ENCODE peak calls at places on chromosomes 7 and 10, in four cellular contexts. Y is psoas muscle, S is PC-9, T is GM23338. C is an unnamed sample.

GRCh38 chr7:100965723-100966541 is 3.4 kb upstream of the MUC12 start:
- DNase-seq in T (peak), S (peak), Y (peak), C (peak)

GRCh38 chr7:150831851-150832250 is 20.5 kb upstream of the AOC1 start:
- DNase-seq in T (no peak), S (no peak), Y (no peak), C (no peak)

GRCh38 chr7:2629740-2630681 is 1.8 kb upstream of the TTYH3 start:
- DNase-seq in Y (no peak), S (peak), T (no peak), C (no peak)

GRCh38 chr10:107409517-107409916 is 245.0 kb upstream of the SORCS1 start:
- DNase-seq in Y (no peak), S (no peak), T (peak), C (no peak)

GRCh38 chr10:120336910-120337540 is 120.0 kb upstream of the PLPP4 start:
- DNase-seq in T (peak), S (peak), Y (no peak), C (no peak)

GRCh38 chr10:103854687-103855423 is 521 bp downstream of the SH3PXD2A start:
- DNase-seq in T (peak), S (peak), Y (peak), C (peak)

GRCh38 chr10:7090529-7090928 is 320.3 kb downstream of the SFMBT2 start:
- DNase-seq in T (no peak), S (no peak), Y (no peak), C (no peak)

GRCh38 chr10:130020651-130021372 is 56.7 kb upstream of the EBF3 start:
- DNase-seq in Y (no peak), S (no peak), T (no peak), C (peak)

GRCh38 chr10:230758-231157 is 95.5 kb downstream of the ZMYND11 start:
- DNase-seq in T (peak), S (no peak), Y (no peak), C (no peak)

GRCh38 chr7:34311591-34311990 is 346.4 kb upstream of the NPSR1 start:
- DNase-seq in T (no peak), S (no peak), Y (no peak), C (no peak)

GRCh38 chr7:34309116-34309515 is 348.9 kb upstream of the NPSR1 start:
- DNase-seq in Y (peak), T (peak), S (no peak), C (peak)

GRCh38 chr7:34309584-34309983 is 348.4 kb upstream of the NPSR1 start:
- DNase-seq in T (no peak), S (no peak), Y (no peak), C (no peak)

GRCh38 chr7:34307540-34307939 is 350.5 kb upstream of the NPSR1 start:
- DNase-seq in S (no peak), Y (no peak), T (no peak), C (no peak)

GRCh38 chr7:34308595-34308994 is 349.4 kb upstream of the NPSR1 start:
- DNase-seq in T (no peak), S (no peak), Y (no peak), C (no peak)
- H3K27ac ChIP-seq in T (no peak), S (no peak), Y (no peak), C (no peak)

DNA sequence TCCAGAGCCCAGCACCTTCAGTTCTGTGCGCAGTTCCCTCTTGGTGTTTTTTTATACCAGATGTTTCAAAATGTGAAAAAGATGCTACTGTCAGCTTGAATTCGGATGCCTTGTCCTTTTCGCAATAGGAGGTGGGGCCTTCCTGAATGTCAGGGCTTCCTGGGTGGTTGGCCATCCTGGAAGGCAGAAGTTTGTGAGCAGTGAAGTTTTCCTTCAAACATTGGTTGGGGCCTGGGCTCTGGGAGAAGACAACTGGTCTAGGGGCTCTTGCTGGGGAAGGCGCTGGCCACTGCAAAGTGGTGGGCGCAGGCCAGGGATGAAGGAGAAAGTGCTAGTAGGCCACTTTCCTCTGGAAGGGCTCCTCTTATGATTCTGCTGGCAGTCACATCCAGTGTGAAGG is 56.8 kb upstream of the JAZF1 start:
- DNase-seq in T (no peak), Y (no peak), S (no peak), C (no peak)
- H3K27ac ChIP-seq in T (peak), Y (no peak), S (no peak), C (no peak)

DNA sequence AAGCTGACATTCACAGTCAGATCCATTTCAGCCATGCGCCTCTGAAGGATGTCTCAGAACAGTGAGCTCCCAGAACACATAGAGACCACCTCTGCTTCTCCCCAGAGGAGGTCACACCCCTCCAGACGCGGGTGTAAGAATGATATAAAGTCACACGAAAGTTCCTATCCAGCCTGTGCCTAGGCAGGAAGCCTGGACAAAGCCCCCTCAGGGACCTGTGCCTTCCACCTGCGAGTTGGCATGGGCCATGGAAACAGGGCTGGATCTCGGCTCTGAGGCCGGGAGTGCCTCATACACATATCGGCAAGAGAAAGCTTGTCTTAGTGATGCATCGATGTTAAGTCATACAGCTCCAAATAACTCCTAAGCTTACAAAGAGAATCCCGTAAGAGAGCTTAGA is 5.0 kb downstream of the VIPR2 start:
- DNase-seq in S (no peak), Y (peak), T (no peak), C (no peak)
- H3K27ac ChIP-seq in S (no peak), Y (no peak), T (no peak), C (no peak)

GRCh38 chr7:55181774-55182173 is 163.0 kb downstream of the EGFR start:
- DNase-seq in Y (no peak), S (no peak), T (no peak), C (no peak)

GRCh38 chr7:55185321-55185802 is 166.5 kb downstream of the EGFR start:
- DNase-seq in T (no peak), S (peak), Y (no peak), C (no peak)

GRCh38 chr7:55185941-55186609 is 167.3 kb downstream of the EGFR start:
- DNase-seq in T (no peak), Y (peak), S (peak), C (no peak)

GRCh38 chr7:55180821-55181542 is 162.2 kb downstream of the EGFR start:
- DNase-seq in S (no peak), Y (no peak), T (no peak), C (no peak)

DNA sequence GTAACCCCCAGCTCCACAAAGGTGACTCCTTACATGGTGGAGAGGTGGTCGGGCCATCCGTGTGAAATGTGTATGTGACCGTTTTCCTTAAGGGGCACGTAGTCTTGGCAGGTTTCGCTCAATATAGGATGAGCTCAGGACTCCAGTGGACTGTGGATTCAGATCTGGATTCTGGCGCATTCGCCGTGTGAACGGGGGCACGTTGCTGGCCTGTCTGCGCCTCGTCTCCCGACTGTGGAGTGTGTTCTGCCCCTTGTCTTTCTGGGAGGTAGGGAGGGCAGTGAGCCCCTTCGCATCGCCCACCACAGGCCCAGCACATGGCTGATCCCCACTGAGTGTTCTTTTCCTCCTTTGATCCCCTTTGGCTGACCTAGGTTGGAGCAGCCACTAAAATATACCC is 165.1 kb downstream of the EGFR start:
- DNase-seq in T (no peak), Y (no peak), S (no peak), C (no peak)
- H3K27ac ChIP-seq in T (no peak), Y (peak), S (no peak), C (no peak)

DNA sequence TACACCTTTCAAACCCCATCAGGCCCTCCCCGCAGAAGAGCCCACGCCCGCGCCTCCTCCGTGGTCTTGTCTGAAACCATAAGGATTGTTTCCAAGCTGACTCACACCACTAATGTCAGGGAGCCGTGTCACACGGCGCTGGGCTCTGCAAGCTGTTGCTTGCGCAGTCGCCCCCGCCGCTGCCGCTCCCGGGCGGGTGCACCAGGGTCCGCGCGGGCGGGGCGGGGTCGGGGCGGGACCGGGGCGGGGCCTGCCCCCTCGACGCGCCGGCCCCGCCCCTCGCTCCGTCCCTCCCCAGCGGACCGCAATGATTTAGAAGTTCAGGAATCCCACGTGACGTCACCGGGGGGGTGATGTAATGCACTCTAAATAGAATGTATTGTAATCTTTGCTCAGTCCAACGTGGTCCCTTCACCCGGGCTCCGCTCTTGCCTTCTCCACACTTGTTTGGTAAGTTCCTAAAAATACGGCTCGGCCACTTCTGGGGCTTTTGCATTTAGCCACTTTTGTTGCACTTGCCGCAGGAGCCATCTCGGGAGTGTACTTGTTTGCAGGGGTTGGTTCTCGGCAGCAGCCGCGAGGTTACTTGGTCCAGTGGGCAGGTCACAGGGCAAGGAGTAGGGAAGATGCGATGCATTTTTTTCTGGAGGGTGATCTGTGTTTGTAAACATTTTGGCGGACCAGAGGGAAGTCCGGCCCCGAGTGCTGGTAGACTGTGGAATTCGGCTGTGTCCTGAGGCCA is 3.2 kb upstream of the CREB5 start:
- DNase-seq in T (peak), S (peak), Y (peak), C (peak)
- H3K27ac ChIP-seq in T (no peak), S (peak), Y (peak), C (peak)

C was measured in upper lobe of left lung.